ENCODE peak calls at places on chromosomes 7 and 10, in seven cellular contexts. V, B, D, G, E, K and T are unnamed samples.

GRCh38 chr10:86047588-86047987 is 319.0 kb downstream of the GRID1 start:
- DNase-seq in V (no peak), B (no peak), D (no peak), G (no peak), E (no peak), K (no peak), T (no peak)

GRCh38 chr7:26397786-26398435 is 106.2 kb downstream of the SNX10 start:
- DNase-seq in V (no peak), B (peak), D (no peak), G (peak), E (no peak), K (peak), T (no peak)

GRCh38 chr7:27826347-27826746 is 86.4 kb downstream of the TAX1BP1 start:
- DNase-seq in V (no peak), B (no peak), D (no peak), G (no peak), E (no peak), K (no peak), T (no peak)

GRCh38 chr10:6580279-6581029 is 378 bp upstream of the PRKCQ start:
- DNase-seq in V (no peak), B (peak), D (peak), G (peak), E (peak), K (peak), T (peak)

GRCh38 chr7:141649865-141650499 is 52.0 kb downstream of the DENND11 start:
- DNase-seq in V (no peak), B (peak), D (peak), G (peak), E (no peak), K (peak), T (peak)

GRCh38 chr7:132464740-132465139 is 111.5 kb downstream of the PLXNA4 start:
- DNase-seq in V (no peak), B (no peak), D (no peak), G (peak), E (no peak), K (peak), T (peak)

GRCh38 chr10:14405076-14406065 is 74.6 kb upstream of the FRMD4A start:
- DNase-seq in V (no peak), B (no peak), D (no peak), G (no peak), E (no peak), K (peak), T (peak)

GRCh38 chr10:74683621-74684114 is 142.7 kb upstream of the KAT6B start:
- DNase-seq in V (no peak), B (no peak), D (no peak), G (no peak), E (no peak), K (no peak), T (no peak)

GRCh38 chr10:63633677-63634487 is 112.7 kb downstream of the REEP3 start:
- DNase-seq in V (no peak), B (no peak), D (peak), G (no peak), E (no peak), K (peak), T (peak)

GRCh38 chr7:139203992-139204391 is 27.0 kb upstream of the UBN2 start:
- DNase-seq in V (no peak), B (no peak), D (no peak), G (no peak), E (no peak), K (peak), T (no peak)

GRCh38 chr10:33032354-33033254 is 74.6 kb upstream of the ITGB1 start:
- DNase-seq in V (no peak), B (no peak), D (peak), G (no peak), E (no peak), K (peak), T (peak)

GRCh38 chr7:85897967-85898366 is 711.1 kb upstream of the SEMA3D start:
- DNase-seq in V (no peak), B (no peak), D (no peak), G (no peak), E (no peak), K (no peak), T (no peak)

GRCh38 chr10:100890696-100891271 is 22.0 kb upstream of the SLF2 start:
- DNase-seq in V (no peak), B (peak), D (peak), G (no peak), E (no peak), K (peak), T (peak)

GRCh38 chr7:29469984-29470557 is 93.6 kb upstream of the PRR15 start:
- DNase-seq in V (no peak), B (no peak), D (no peak), G (no peak), E (no peak), K (no peak), T (no peak)

GRCh38 chr10:89591796-89592271 is 53.2 kb downstream of the PANK1 start:
- DNase-seq in V (no peak), B (peak), D (no peak), G (peak), E (no peak), K (peak), T (peak)

DNA sequence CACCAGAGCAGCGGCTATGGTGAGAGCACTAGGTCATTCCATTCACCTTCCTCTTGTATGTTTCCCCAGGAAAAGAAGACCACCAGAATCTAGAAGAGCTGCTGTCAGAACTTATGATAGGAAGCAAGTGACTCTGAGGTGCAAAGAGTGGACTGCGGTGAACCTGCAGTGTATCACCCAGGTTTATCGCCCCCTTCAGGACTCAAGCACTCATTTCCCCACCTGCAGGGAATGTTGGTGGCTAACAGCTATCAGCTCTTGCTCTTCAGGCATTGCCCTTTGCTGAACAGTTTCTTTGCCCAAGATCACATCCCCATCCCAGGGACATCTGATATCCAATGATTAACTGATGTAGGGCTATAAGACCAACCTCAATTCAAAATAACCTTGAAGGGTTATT is 66.3 kb upstream of the IL6 start:
- DNase-seq in V (no peak), B (no peak), D (no peak), G (no peak), E (no peak), K (no peak), T (no peak)
- TF ChIP-seq CTCF in V (no peak), B (no peak), D (peak), G (no peak), E (no peak), K (peak), T (peak)

GRCh38 chr7:136214356-136214755 is 237.2 kb upstream of the MTPN start:
- DNase-seq in V (no peak), B (no peak), D (peak), G (no peak), E (no peak), K (no peak), T (no peak)
- TF ChIP-seq CTCF in V (no peak), B (no peak), D (peak), G (no peak), E (no peak), K (no peak), T (no peak)

GRCh38 chr7:157506268-157506667 is 169.5 kb downstream of the DNAJB6 start:
- DNase-seq in V (peak), B (no peak), D (no peak), G (no peak), E (no peak), K (no peak), T (no peak)

GRCh38 chr7:157507987-157508386 is 171.2 kb downstream of the DNAJB6 start:
- DNase-seq in V (no peak), B (no peak), D (no peak), G (no peak), E (no peak), K (no peak), T (no peak)

GRCh38 chr7:157508477-157508881 is 171.7 kb downstream of the DNAJB6 start:
- DNase-seq in V (no peak), B (no peak), D (no peak), G (no peak), E (no peak), K (no peak), T (no peak)

GRCh38 chr7:157503229-157503628 is 166.4 kb downstream of the DNAJB6 start:
- DNase-seq in V (no peak), B (no peak), D (no peak), G (no peak), E (no peak), K (no peak), T (no peak)

DNA sequence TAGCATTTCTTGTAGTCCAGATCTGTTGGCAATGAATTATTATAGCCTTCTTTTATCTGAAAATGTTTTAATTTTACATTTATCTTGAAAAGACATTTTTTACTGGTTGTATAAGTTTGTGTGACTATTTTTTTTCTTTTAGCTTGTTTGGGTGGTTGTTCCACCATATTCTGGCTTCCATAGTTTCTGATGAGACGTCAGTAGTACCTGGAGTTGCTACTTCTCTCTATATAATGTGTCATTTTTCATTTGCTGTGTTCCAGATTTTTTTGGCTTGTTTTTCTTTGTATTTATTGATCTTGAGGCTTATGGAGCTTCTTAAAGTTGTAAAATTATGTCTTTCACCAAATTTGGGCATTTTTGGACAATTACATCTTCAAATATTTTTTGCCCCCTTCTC is 168.8 kb downstream of the DNAJB6 start:
- DNase-seq in V (no peak), B (no peak), D (no peak), G (no peak), E (no peak), K (no peak), T (no peak)
- TF ChIP-seq CTCF in V (no peak), B (no peak), D (no peak), G (no peak), E (no peak), K (no peak), T (no peak)

GRCh38 chr7:33610918-33611317 is 294.4 kb upstream of the BMPER start:
- DNase-seq in V (no peak), B (no peak), D (no peak), G (no peak), E (no peak), K (no peak), T (no peak)
- TF ChIP-seq CTCF in V (no peak), B (no peak), D (no peak), G (no peak), E (no peak), K (no peak), T (no peak)